ENCODE peak calls at places on chromosome 13, in ten cellular contexts. G is neuronal stem cell; M is foreskin melanocyte; B is activated CD4-positive, alpha-beta T cell treated with anti-CD3 and anti-CD28 coated beads, Interleukin-2, amount 50 U/mL, for 4 hours; S is tibial artery; V is left colon; L is AG10803; N is body of pancreas; P is HAP-1; I is fibroblast of the aortic adventitia. Z is an unnamed sample.

GRCh38 chr13:66537417-66537816 is 692.7 kb downstream of the PCDH9 start:
- DNase-seq in B (no peak), L (no peak), S (no peak), I (no peak), V (no peak), M (no peak), G (no peak), P (no peak), N (no peak), Z (no peak)

GRCh38 chr13:60335531-60335930 is 61.5 kb upstream of the TDRD3 start:
- DNase-seq in B (no peak), M (no peak), I (peak; percentile 48), P (peak; percentile 38), V (no peak), L (peak; percentile 28), S (no peak), N (no peak), G (no peak), Z (peak; percentile 41)

GRCh38 chr13:99124695-99125334 is 75.8 kb upstream of the UBAC2 start:
- DNase-seq in N (no peak), I (peak; percentile 53), L (peak; percentile 54), V (no peak), S (no peak), M (no peak), G (no peak), B (no peak), P (no peak), Z (peak; percentile 90)

GRCh38 chr13:91045351-91046034 is 302.0 kb upstream of the MIR17HG start:
- DNase-seq in L (no peak), V (no peak), N (no peak), I (no peak), M (peak; percentile 1), B (no peak), S (no peak), G (peak; percentile 5), P (no peak), Z (peak; percentile 28)

GRCh38 chr13:48302920-48303330 is 626 bp upstream of the RB1 start:
- DNase-seq in P (peak; percentile 14), V (no peak), S (no peak), G (no peak), M (no peak), I (peak; percentile 62), L (peak; percentile 47), B (no peak), N (no peak), Z (peak; percentile 48)

GRCh38 chr13:39942901-39943273 is 287.4 kb downstream of the COG6 start:
- DNase-seq in M (peak; percentile 77), L (peak; percentile 74), V (peak; percentile 71), P (peak; percentile 85), G (peak; percentile 64), S (peak; percentile 68), I (peak; percentile 79), N (peak; percentile 81), B (peak; percentile 63), Z (peak; percentile 71)

GRCh38 chr13:113906566-113906965 is 42.7 kb upstream of the GAS6 start:
- DNase-seq in I (no peak), S (no peak), N (no peak), G (no peak), V (no peak), L (no peak), B (no peak), P (no peak), M (no peak), Z (no peak)

GRCh38 chr13:40064723-40065122 is 409.3 kb downstream of the COG6 start:
- DNase-seq in L (peak; percentile 91), B (no peak), S (peak; percentile 54), G (no peak), M (no peak), N (peak; percentile 44), P (no peak), V (no peak), I (peak; percentile 96), Z (peak; percentile 82)

GRCh38 chr13:39149896-39150295 is 111.6 kb downstream of the NHLRC3 start:
- DNase-seq in V (no peak), I (no peak), N (no peak), B (no peak), G (no peak), M (no peak), P (no peak), S (no peak), L (no peak), Z (no peak)

GRCh38 chr13:95191821-95192220 is 109.4 kb downstream of the ABCC4 start:
- DNase-seq in P (peak; percentile 66), L (peak; percentile 66), M (peak; percentile 45), B (peak; percentile 46), V (peak; percentile 86), I (peak; percentile 82), N (peak; percentile 65), S (peak; percentile 62), G (peak; percentile 74), Z (peak; percentile 43)

GRCh38 chr13:51681037-51681678 is 96.9 kb downstream of the WDFY2 start:
- DNase-seq in N (no peak), G (no peak), P (no peak), V (no peak), B (no peak), M (no peak), I (peak; percentile 68), S (no peak), L (peak; percentile 70), Z (peak; percentile 95)

GRCh38 chr13:113057084-113057483 is 48.5 kb upstream of the F7 start:
- DNase-seq in G (no peak), M (no peak), L (no peak), P (no peak), N (no peak), S (no peak), I (no peak), V (no peak), B (no peak), Z (no peak)

GRCh38 chr13:32581177-32581786 is 5.0 kb upstream of the PDS5B start:
- DNase-seq in G (no peak), N (no peak), M (peak; percentile 13), L (peak; percentile 39), I (peak; percentile 68), S (no peak), B (no peak), V (no peak), P (peak; percentile 34), Z (peak; percentile 26)

GRCh38 chr13:28246891-28247290 is 108.5 kb downstream of the PAN3 start:
- DNase-seq in N (no peak), P (no peak), L (no peak), I (no peak), S (no peak), B (no peak), V (no peak), G (no peak), M (no peak), Z (peak; percentile 5)

GRCh38 chr13:49374585-49375290 is 69.1 kb downstream of the CAB39L start:
- DNase-seq in I (peak; percentile 59), B (no peak), L (peak; percentile 49), S (no peak), G (no peak), N (no peak), P (no peak), M (no peak), V (no peak), Z (peak; percentile 90)

GRCh38 chr13:35785563-35786327 is 309.3 kb upstream of the MAB21L1 start:
- DNase-seq in L (no peak), G (no peak), V (no peak), P (no peak), N (no peak), B (no peak), I (no peak), S (no peak), M (no peak), Z (no peak)

GRCh38 chr13:79557666-79558065 is 76.7 kb downstream of the NDFIP2 start:
- DNase-seq in M (no peak), V (no peak), L (no peak), I (no peak), G (no peak), S (no peak), P (no peak), N (no peak), B (no peak), Z (no peak)